ENCODE peak calls at places on chromosomes 7 and 10, in ten cellular contexts. One of them, this sample, is unnamed.
A peak's percentile ranks its signal among the peaks of the same experiment; 100 is the strongest.

GRCh38 chr7:29988391-29989256 is 977 bp downstream of the SCRN1 start:
- DNase-seq in A549: peak; percentile 60
- DNase-seq in heart right ventricle: peak; percentile 59
- DNase-seq in bronchial epithelial cell: peak; percentile 34
- DNase-seq in fibroblast of pulmonary artery: peak; percentile 79
- DNase-seq in left lung: peak; percentile 65
- DNase-seq in Caco-2: peak; percentile 68
- DNase-seq in body of pancreas: peak; percentile 39
- DNase-seq in NB4: no peak
- DNase-seq in tibial nerve: peak; percentile 23
- DNase-seq in this sample: peak; percentile 79

GRCh38 chr10:118584181-118584954 is 11.1 kb downstream of the PRLHR start:
- DNase-seq in A549: no peak
- DNase-seq in heart right ventricle: no peak
- DNase-seq in bronchial epithelial cell: peak; percentile 83
- DNase-seq in fibroblast of pulmonary artery: peak; percentile 72
- DNase-seq in left lung: no peak
- DNase-seq in Caco-2: no peak
- DNase-seq in body of pancreas: no peak
- DNase-seq in NB4: no peak
- DNase-seq in tibial nerve: no peak
- DNase-seq in this sample: peak; percentile 64

GRCh38 chr7:157485961-157486510 is 149.2 kb downstream of the DNAJB6 start:
- DNase-seq in A549: no peak
- DNase-seq in heart right ventricle: no peak
- DNase-seq in bronchial epithelial cell: no peak
- DNase-seq in fibroblast of pulmonary artery: no peak
- DNase-seq in left lung: no peak
- DNase-seq in Caco-2: no peak
- DNase-seq in body of pancreas: no peak
- DNase-seq in NB4: no peak
- DNase-seq in tibial nerve: no peak
- DNase-seq in this sample: no peak

GRCh38 chr10:128274938-128275337 is 148.7 kb upstream of the MKI67 start:
- DNase-seq in A549: no peak
- DNase-seq in heart right ventricle: no peak
- DNase-seq in bronchial epithelial cell: no peak
- DNase-seq in fibroblast of pulmonary artery: peak; percentile 12
- DNase-seq in left lung: no peak
- DNase-seq in Caco-2: no peak
- DNase-seq in body of pancreas: peak; percentile 46
- DNase-seq in NB4: peak; percentile 47
- DNase-seq in tibial nerve: peak; percentile 24
- DNase-seq in this sample: no peak

GRCh38 chr10:117249493-117250093 is 8.7 kb downstream of the SLC18A2 start:
- DNase-seq in A549: no peak
- DNase-seq in heart right ventricle: no peak
- DNase-seq in bronchial epithelial cell: no peak
- DNase-seq in fibroblast of pulmonary artery: no peak
- DNase-seq in left lung: no peak
- DNase-seq in Caco-2: no peak
- DNase-seq in body of pancreas: no peak
- DNase-seq in NB4: no peak
- DNase-seq in tibial nerve: no peak
- DNase-seq in this sample: no peak

GRCh38 chr10:131178521-131178920 is 133.0 kb downstream of the TCERG1L start:
- DNase-seq in A549: no peak
- DNase-seq in heart right ventricle: no peak
- DNase-seq in bronchial epithelial cell: no peak
- DNase-seq in fibroblast of pulmonary artery: no peak
- DNase-seq in left lung: no peak
- DNase-seq in Caco-2: no peak
- DNase-seq in body of pancreas: no peak
- DNase-seq in NB4: no peak
- DNase-seq in tibial nerve: no peak
- DNase-seq in this sample: no peak

GRCh38 chr7:100465299-100465698 is 1.2 kb upstream of the SPACDR start:
- DNase-seq in A549: no peak
- DNase-seq in heart right ventricle: no peak
- DNase-seq in bronchial epithelial cell: no peak
- DNase-seq in fibroblast of pulmonary artery: no peak
- DNase-seq in left lung: no peak
- DNase-seq in Caco-2: no peak
- DNase-seq in body of pancreas: no peak
- DNase-seq in NB4: no peak
- DNase-seq in tibial nerve: no peak
- DNase-seq in this sample: no peak

GRCh38 chr10:78510566-78511323 is 477.1 kb downstream of the RPS24 start:
- DNase-seq in A549: no peak
- DNase-seq in heart right ventricle: peak; percentile 19
- DNase-seq in bronchial epithelial cell: no peak
- DNase-seq in fibroblast of pulmonary artery: no peak
- DNase-seq in left lung: no peak
- DNase-seq in Caco-2: no peak
- DNase-seq in body of pancreas: no peak
- DNase-seq in NB4: no peak
- DNase-seq in tibial nerve: no peak
- DNase-seq in this sample: no peak

GRCh38 chr10:22615819-22616499 is 98.4 kb downstream of the PIP4K2A start:
- DNase-seq in A549: no peak
- DNase-seq in heart right ventricle: peak; percentile 38
- DNase-seq in bronchial epithelial cell: no peak
- DNase-seq in fibroblast of pulmonary artery: no peak
- DNase-seq in left lung: peak; percentile 70
- DNase-seq in Caco-2: no peak
- DNase-seq in body of pancreas: peak; percentile 48
- DNase-seq in NB4: peak; percentile 84
- DNase-seq in tibial nerve: no peak
- DNase-seq in this sample: no peak

GRCh38 chr10:63266337-63267327 is 133.5 kb downstream of the NRBF2 start:
- DNase-seq in A549: no peak
- DNase-seq in heart right ventricle: no peak
- DNase-seq in bronchial epithelial cell: peak; percentile 24
- DNase-seq in fibroblast of pulmonary artery: no peak
- DNase-seq in left lung: no peak
- DNase-seq in Caco-2: no peak
- DNase-seq in body of pancreas: no peak
- DNase-seq in NB4: peak; percentile 34
- DNase-seq in tibial nerve: no peak
- DNase-seq in this sample: peak; percentile 50

GRCh38 chr7:85023066-85023687 is 163.7 kb downstream of the SEMA3D start:
- DNase-seq in A549: no peak
- DNase-seq in heart right ventricle: no peak
- DNase-seq in bronchial epithelial cell: peak; percentile 46
- DNase-seq in fibroblast of pulmonary artery: peak; percentile 70
- DNase-seq in left lung: no peak
- DNase-seq in Caco-2: no peak
- DNase-seq in body of pancreas: peak; percentile 39
- DNase-seq in NB4: peak; percentile 57
- DNase-seq in tibial nerve: no peak
- DNase-seq in this sample: peak; percentile 59

GRCh38 chr7:7416031-7416968 is 119.4 kb downstream of the COL28A1 start:
- DNase-seq in A549: no peak
- DNase-seq in heart right ventricle: no peak
- DNase-seq in bronchial epithelial cell: peak; percentile 97
- DNase-seq in fibroblast of pulmonary artery: peak; percentile 17
- DNase-seq in left lung: no peak
- DNase-seq in Caco-2: peak; percentile 66
- DNase-seq in body of pancreas: peak; percentile 79
- DNase-seq in NB4: peak; percentile 49
- DNase-seq in tibial nerve: no peak
- DNase-seq in this sample: peak; percentile 6

GRCh38 chr7:26603631-26604030 is 260.8 kb downstream of the SKAP2 start:
- DNase-seq in A549: no peak
- DNase-seq in heart right ventricle: no peak
- DNase-seq in bronchial epithelial cell: peak; percentile 57
- DNase-seq in fibroblast of pulmonary artery: no peak
- DNase-seq in left lung: no peak
- DNase-seq in Caco-2: no peak
- DNase-seq in body of pancreas: peak; percentile 8
- DNase-seq in NB4: no peak
- DNase-seq in tibial nerve: no peak
- DNase-seq in this sample: peak; percentile 51

GRCh38 chr7:26612742-26613141 is 251.6 kb downstream of the SKAP2 start:
- DNase-seq in A549: no peak
- DNase-seq in heart right ventricle: no peak
- DNase-seq in bronchial epithelial cell: no peak
- DNase-seq in fibroblast of pulmonary artery: no peak
- DNase-seq in left lung: no peak
- DNase-seq in Caco-2: no peak
- DNase-seq in body of pancreas: no peak
- DNase-seq in NB4: no peak
- DNase-seq in tibial nerve: no peak
- DNase-seq in this sample: no peak

GRCh38 chr7:26609082-26609481 is 255.3 kb downstream of the SKAP2 start:
- DNase-seq in A549: no peak
- DNase-seq in heart right ventricle: no peak
- DNase-seq in bronchial epithelial cell: peak; percentile 18
- DNase-seq in fibroblast of pulmonary artery: no peak
- DNase-seq in left lung: no peak
- DNase-seq in Caco-2: no peak
- DNase-seq in body of pancreas: no peak
- DNase-seq in NB4: no peak
- DNase-seq in tibial nerve: no peak
- DNase-seq in this sample: no peak

GRCh38 chr7:26608402-26608801 is 256.0 kb downstream of the SKAP2 start:
- DNase-seq in A549: no peak
- DNase-seq in heart right ventricle: no peak
- DNase-seq in bronchial epithelial cell: no peak
- DNase-seq in fibroblast of pulmonary artery: no peak
- DNase-seq in left lung: no peak
- DNase-seq in Caco-2: no peak
- DNase-seq in body of pancreas: no peak
- DNase-seq in NB4: no peak
- DNase-seq in tibial nerve: no peak
- DNase-seq in this sample: no peak
- H3K4me3 ChIP-seq in A549: no peak overlapping the region
- H3K4me3 ChIP-seq in heart right ventricle: no peak overlapping the region
- H3K4me3 ChIP-seq in bronchial epithelial cell: no peak overlapping the region
- H3K4me3 ChIP-seq in fibroblast of pulmonary artery: no peak overlapping the region
- H3K4me3 ChIP-seq in left lung: no peak overlapping the region
- H3K4me3 ChIP-seq in Caco-2: no peak overlapping the region
- H3K4me3 ChIP-seq in body of pancreas: no peak overlapping the region
- H3K4me3 ChIP-seq in NB4: no peak overlapping the region
- H3K4me3 ChIP-seq in tibial nerve: no peak overlapping the region
- H3K4me3 ChIP-seq in this sample: no peak overlapping the region

DNA sequence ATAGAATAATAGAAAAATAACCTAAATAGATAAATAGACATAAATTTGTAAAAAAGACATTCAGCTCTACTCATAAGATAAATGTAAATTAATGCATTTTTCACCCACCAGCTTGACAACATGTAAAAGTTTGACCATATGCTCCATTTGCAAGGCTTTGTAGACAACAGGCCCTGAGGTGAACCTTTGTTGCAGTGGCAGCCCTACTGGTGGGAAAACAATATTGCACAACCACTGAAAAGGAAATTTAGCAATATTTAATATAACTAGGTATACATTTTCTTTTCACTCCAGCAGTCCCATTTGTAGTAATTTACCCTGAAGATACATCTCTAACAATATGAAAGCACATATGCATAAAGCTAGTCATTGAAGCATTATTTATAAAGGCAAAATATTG is 39.0 kb upstream of the ADRA2A start:
- DNase-seq in A549: peak; percentile 5
- DNase-seq in heart right ventricle: no peak
- DNase-seq in bronchial epithelial cell: no peak
- DNase-seq in fibroblast of pulmonary artery: peak; percentile 20
- DNase-seq in left lung: no peak
- DNase-seq in Caco-2: no peak
- DNase-seq in body of pancreas: no peak
- DNase-seq in NB4: peak; percentile 30
- DNase-seq in tibial nerve: no peak
- DNase-seq in this sample: no peak
- TF ChIP-seq CTCF in A549: no peak
- TF ChIP-seq CTCF in heart right ventricle: no peak
- TF ChIP-seq CTCF in bronchial epithelial cell: peak; percentile 11
- TF ChIP-seq CTCF in fibroblast of pulmonary artery: peak; percentile 41
- TF ChIP-seq CTCF in left lung: no peak
- TF ChIP-seq CTCF in Caco-2: peak; percentile 21
- TF ChIP-seq CTCF in body of pancreas: no peak
- TF ChIP-seq CTCF in NB4: no peak
- TF ChIP-seq CTCF in tibial nerve: no peak
- TF ChIP-seq CTCF in this sample: peak; percentile 37

DNA sequence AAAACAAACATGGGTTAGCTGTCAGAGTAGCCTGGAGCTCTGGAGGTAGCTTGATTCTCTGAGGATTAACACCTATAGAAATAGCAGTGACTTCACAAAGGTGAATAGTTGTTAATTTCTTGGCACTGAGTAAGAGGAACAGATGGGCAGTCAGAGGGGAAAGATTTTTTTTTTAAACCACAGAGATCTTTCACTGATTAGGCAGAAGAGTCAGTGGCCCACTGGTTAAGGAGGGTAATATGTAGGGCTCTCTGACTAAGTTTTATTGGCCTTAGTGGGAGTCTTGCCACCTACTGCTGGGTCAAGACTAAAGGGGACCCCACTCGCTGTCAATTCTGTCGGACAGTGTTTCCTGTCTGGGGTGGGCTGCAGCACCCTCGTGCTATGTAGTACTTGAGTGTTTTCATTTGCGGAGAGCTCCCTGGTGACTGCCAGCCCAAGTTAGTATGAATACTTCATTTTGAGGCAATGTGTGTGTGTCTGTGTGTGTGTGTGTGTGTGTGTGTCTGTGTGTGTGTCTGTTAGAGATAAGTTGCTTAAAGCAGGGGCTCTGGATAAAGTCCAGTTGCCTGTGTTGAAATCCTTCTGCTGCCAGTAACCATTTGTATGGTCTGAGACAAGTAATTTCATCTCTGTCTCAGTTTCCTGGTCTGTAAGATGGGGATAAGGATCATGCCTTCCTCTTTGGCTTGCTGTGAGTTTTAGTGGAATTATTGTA is 145.2 kb downstream of the ARID5B start:
- DNase-seq in A549: no peak
- DNase-seq in heart right ventricle: no peak
- DNase-seq in bronchial epithelial cell: peak; percentile 54
- DNase-seq in fibroblast of pulmonary artery: peak; percentile 90
- DNase-seq in left lung: no peak
- DNase-seq in Caco-2: peak; percentile 67
- DNase-seq in body of pancreas: no peak
- DNase-seq in NB4: peak; percentile 83
- DNase-seq in tibial nerve: no peak
- DNase-seq in this sample: peak; percentile 74
- H3K4me3 ChIP-seq in A549: no peak overlapping the region
- H3K4me3 ChIP-seq in heart right ventricle: peak overlapping the region; percentile 3
- H3K4me3 ChIP-seq in bronchial epithelial cell: no peak overlapping the region
- H3K4me3 ChIP-seq in fibroblast of pulmonary artery: no peak overlapping the region
- H3K4me3 ChIP-seq in left lung: no peak overlapping the region
- H3K4me3 ChIP-seq in Caco-2: no peak overlapping the region
- H3K4me3 ChIP-seq in body of pancreas: no peak overlapping the region
- H3K4me3 ChIP-seq in NB4: no peak overlapping the region
- H3K4me3 ChIP-seq in tibial nerve: no peak overlapping the region
- H3K4me3 ChIP-seq in this sample: no peak overlapping the region

DNA sequence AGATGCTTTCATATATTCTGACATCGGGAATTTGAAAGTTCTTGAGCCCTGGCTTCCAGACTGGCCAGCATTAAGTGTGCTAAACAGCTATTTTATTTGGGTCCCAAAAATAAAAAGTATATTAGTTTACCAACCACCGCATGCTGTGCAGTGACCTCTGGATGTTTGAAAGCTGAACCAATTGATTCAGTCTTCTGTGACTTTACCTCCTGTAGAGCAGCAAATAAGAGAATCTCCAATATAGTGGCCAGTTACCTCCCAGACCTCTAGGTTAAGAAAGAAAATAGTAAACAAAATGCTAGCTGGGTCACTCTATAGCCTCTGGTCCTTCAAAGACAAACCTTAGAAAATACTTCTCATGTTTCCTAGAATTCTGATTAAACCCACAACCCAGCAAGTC is 424.6 kb upstream of the NFE2L3 start:
- DNase-seq in A549: no peak
- DNase-seq in heart right ventricle: no peak
- DNase-seq in bronchial epithelial cell: no peak
- DNase-seq in fibroblast of pulmonary artery: no peak
- DNase-seq in left lung: no peak
- DNase-seq in Caco-2: no peak
- DNase-seq in body of pancreas: no peak
- DNase-seq in NB4: no peak
- DNase-seq in tibial nerve: no peak
- DNase-seq in this sample: no peak
- TF ChIP-seq CTCF in A549: no peak
- TF ChIP-seq CTCF in heart right ventricle: no peak
- TF ChIP-seq CTCF in bronchial epithelial cell: no peak
- TF ChIP-seq CTCF in fibroblast of pulmonary artery: no peak
- TF ChIP-seq CTCF in left lung: no peak
- TF ChIP-seq CTCF in Caco-2: no peak
- TF ChIP-seq CTCF in body of pancreas: no peak
- TF ChIP-seq CTCF in NB4: no peak
- TF ChIP-seq CTCF in tibial nerve: no peak
- TF ChIP-seq CTCF in this sample: no peak